ENCODE peak calls at places on chromosomes 6 and 20, in six cellular contexts. T is hepatocyte, D is neural progenitor cell, Q is PC-3, V is GM23338, J is HCT116. K is an unnamed sample.

GRCh38 chr20:34420146-34420545 is 57.1 kb downstream of the ITCH start:
- DNase-seq in T (no peak), D (no peak), Q (peak), V (no peak), J (no peak), K (no peak)

GRCh38 chr6:69957990-69958559 is 91.7 kb downstream of the COL19A1 start:
- DNase-seq in T (no peak), D (no peak), Q (peak), V (no peak), J (no peak), K (no peak)

GRCh38 chr6:109834131-109834530 is 143.0 kb downstream of the FIG4 start:
- DNase-seq in T (peak), D (no peak), Q (no peak), V (no peak), J (no peak), K (peak)

GRCh38 chr6:100706491-100706890 is 174.6 kb downstream of the ASCC3 start:
- DNase-seq in T (no peak), D (no peak), Q (no peak), V (no peak), J (no peak), K (no peak)

GRCh38 chr6:39422273-39422672 is 99.8 kb upstream of the KCNK16 start:
- DNase-seq in T (no peak), D (no peak), Q (no peak), V (no peak), J (no peak), K (peak)

GRCh38 chr20:48314925-48315592 is 512.7 kb downstream of the PREX1 start:
- DNase-seq in T (no peak), D (no peak), Q (no peak), V (no peak), J (no peak), K (no peak)

GRCh38 chr6:79949235-79949634 is 1.9 kb upstream of the ELOVL4 start:
- DNase-seq in T (peak), D (peak), Q (peak), V (peak), J (peak), K (peak)

GRCh38 chr6:55898342-55898741 is 23.0 kb upstream of the BMP5 start:
- DNase-seq in T (no peak), D (no peak), Q (peak), V (no peak), J (no peak), K (peak)

GRCh38 chr6:20038805-20039204 is 173.5 kb downstream of the MBOAT1 start:
- DNase-seq in T (no peak), D (no peak), Q (no peak), V (no peak), J (no peak), K (peak)

GRCh38 chr20:2709205-2709981 is 16.8 kb downstream of the EBF4 start:
- DNase-seq in T (no peak), D (no peak), Q (no peak), V (no peak), J (no peak), K (no peak)

GRCh38 chr6:168238159-168238887 is 81.3 kb downstream of the DACT2 start:
- DNase-seq in T (no peak), D (no peak), Q (no peak), V (no peak), J (no peak), K (peak)

GRCh38 chr6:126696921-126697693 is 357.2 kb downstream of the CENPW start:
- DNase-seq in T (peak), D (no peak), Q (no peak), V (no peak), J (no peak), K (no peak)

GRCh38 chr6:149079911-149080501 is 237.5 kb upstream of the TAB2 start:
- DNase-seq in T (peak), D (no peak), Q (no peak), V (no peak), J (no peak), K (peak)

GRCh38 chr20:51490635-51491034 is 51.9 kb downstream of the NFATC2 start:
- DNase-seq in T (no peak), D (no peak), Q (no peak), V (no peak), J (no peak), K (no peak)

GRCh38 chr6:88134575-88134974 is 31.6 kb downstream of the CNR1 start:
- DNase-seq in T (no peak), D (no peak), Q (no peak), V (no peak), J (no peak), K (no peak)

GRCh38 chr20:17735206-17735804 is 35.5 kb downstream of the BANF2 start:
- DNase-seq in T (peak), D (no peak), Q (peak), V (no peak), J (no peak), K (no peak)

GRCh38 chr6:53327017-53327395 is 21.7 kb downstream of the ELOVL5 start:
- DNase-seq in T (no peak), D (no peak), Q (peak), V (no peak), J (no peak), K (peak)

GRCh38 chr20:49483018-49483705 is 694 bp upstream of the KCNB1 start:
- DNase-seq in T (peak), D (peak), Q (no peak), V (peak), J (no peak), K (no peak)

GRCh38 chr6:168030881-168031280 is 33.4 kb downstream of the KIF25 start:
- DNase-seq in T (no peak), D (no peak), Q (no peak), V (no peak), J (no peak), K (no peak)

GRCh38 chr6:136181191-136181833 is 68.8 kb downstream of the MTFR2 start:
- DNase-seq in T (no peak), D (no peak), Q (no peak), V (no peak), J (no peak), K (no peak)

GRCh38 chr20:4809707-4810106 is 88.0 kb downstream of the PRND start:
- DNase-seq in T (no peak), D (no peak), Q (no peak), V (no peak), J (no peak), K (no peak)

GRCh38 chr20:20796766-20797415 is 84.4 kb upstream of the RALGAPA2 start:
- DNase-seq in T (no peak), D (no peak), Q (no peak), V (no peak), J (no peak), K (no peak)

GRCh38 chr6:36184311-36184710 is 12.2 kb upstream of the BRPF3 start:
- DNase-seq in T (no peak), D (no peak), Q (no peak), V (no peak), J (no peak), K (no peak)

GRCh38 chr20:50015993-50016770 is 33.4 kb downstream of the SNAI1 start:
- DNase-seq in T (peak), D (no peak), Q (no peak), V (no peak), J (no peak), K (peak)

GRCh38 chr6:111011360-111012142 is 29.7 kb downstream of the RPF2 start:
- DNase-seq in T (peak), D (peak), Q (peak), V (peak), J (peak), K (peak)

GRCh38 chr20:10242166-10242565 is 23.5 kb downstream of the SNAP25 start:
- DNase-seq in T (no peak), D (no peak), Q (no peak), V (no peak), J (no peak), K (no peak)

GRCh38 chr6:1970151-1970561 is 275.2 kb downstream of the GMDS start:
- DNase-seq in T (no peak), D (no peak), Q (no peak), V (peak), J (no peak), K (no peak)

GRCh38 chr20:23547613-23548012 is 20.7 kb downstream of the CST9L start:
- DNase-seq in T (no peak), D (no peak), Q (no peak), V (no peak), J (no peak), K (no peak)

GRCh38 chr20:58670097-58670496 is 19.0 kb downstream of the STX16 start:
- DNase-seq in T (no peak), D (no peak), Q (no peak), V (no peak), J (no peak), K (peak)

GRCh38 chr6:14804444-14805210 is 441.2 kb upstream of the JARID2 start:
- DNase-seq in T (peak), D (no peak), Q (no peak), V (no peak), J (no peak), K (peak)

GRCh38 chr20:59518881-59519706 is 85.2 kb upstream of the PHACTR3 start:
- DNase-seq in T (peak), D (peak), Q (peak), V (peak), J (peak), K (peak)

GRCh38 chr20:63696311-63696627 is 183 bp upstream of the TNFRSF6B start:
- DNase-seq in T (peak), D (peak), Q (peak), V (peak), J (peak), K (peak)

GRCh38 chr6:170231496-170232185 is 59.2 kb downstream of the DLL1 start:
- DNase-seq in T (no peak), D (peak), Q (no peak), V (no peak), J (no peak), K (no peak)

GRCh38 chr20:50654899-50655298 is 36.4 kb downstream of the RIPOR3 start:
- DNase-seq in T (no peak), D (no peak), Q (no peak), V (no peak), J (no peak), K (peak)

GRCh38 chr6:32666420-32667300 is at the start of gene HLA-DQB1:
- DNase-seq in T (peak), D (peak), Q (peak), V (peak), J (peak), K (peak)

GRCh38 chr6:143149771-143150170 is 89.1 kb downstream of the AIG1 start:
- DNase-seq in T (no peak), D (no peak), Q (no peak), V (no peak), J (no peak), K (peak)

GRCh38 chr6:143141442-143141841 is 80.8 kb downstream of the AIG1 start:
- DNase-seq in T (peak), D (no peak), Q (no peak), V (no peak), J (no peak), K (peak)

GRCh38 chr6:143150291-143150690 is 89.6 kb downstream of the AIG1 start:
- DNase-seq in T (no peak), D (no peak), Q (no peak), V (no peak), J (no peak), K (peak)

GRCh38 chr6:143151381-143151780 is 90.7 kb downstream of the AIG1 start:
- DNase-seq in T (no peak), D (no peak), Q (no peak), V (no peak), J (no peak), K (no peak)

GRCh38 chr6:143146186-143146831 is 85.6 kb downstream of the AIG1 start:
- DNase-seq in T (no peak), D (no peak), Q (no peak), V (no peak), J (no peak), K (no peak)
- TF ChIP-seq EZH2phosphoT487 in T (no peak), D (no peak), Q (no peak), V (no peak), J (no peak), K (no peak)

DNA sequence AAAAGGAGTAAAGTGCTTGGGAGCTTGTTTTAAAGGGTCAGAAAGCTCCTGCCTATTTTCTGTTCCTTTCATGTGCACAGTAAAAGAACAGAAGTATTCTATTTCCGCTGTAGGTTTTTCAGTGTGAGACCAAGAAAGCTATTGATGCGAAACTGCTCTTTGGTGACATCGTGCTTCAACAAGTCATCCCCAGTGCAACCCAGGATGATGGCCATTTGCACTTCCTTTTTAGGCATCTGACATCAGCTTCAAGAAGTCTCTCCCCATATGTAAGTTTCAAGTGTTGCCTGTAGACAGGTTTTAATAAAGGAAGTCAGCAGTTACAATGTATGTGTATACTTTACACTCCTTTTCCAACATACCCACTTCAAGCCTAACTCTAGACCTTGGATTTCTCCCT is 131.6 kb downstream of the RFX6 start:
- DNase-seq in T (no peak), D (no peak), Q (no peak), V (no peak), J (no peak), K (no peak)
- TF ChIP-seq EZH2phosphoT487 in T (no peak), D (no peak), Q (no peak), V (no peak), J (no peak), K (no peak)

GRCh38 chr20:44032583-44033138 is 118.0 kb downstream of the TOX2 start:
- DNase-seq in T (no peak), D (no peak), Q (no peak), V (no peak), J (no peak), K (no peak)
- TF ChIP-seq EZH2phosphoT487 in T (no peak), D (no peak), Q (no peak), V (no peak), J (no peak), K (no peak)

DNA sequence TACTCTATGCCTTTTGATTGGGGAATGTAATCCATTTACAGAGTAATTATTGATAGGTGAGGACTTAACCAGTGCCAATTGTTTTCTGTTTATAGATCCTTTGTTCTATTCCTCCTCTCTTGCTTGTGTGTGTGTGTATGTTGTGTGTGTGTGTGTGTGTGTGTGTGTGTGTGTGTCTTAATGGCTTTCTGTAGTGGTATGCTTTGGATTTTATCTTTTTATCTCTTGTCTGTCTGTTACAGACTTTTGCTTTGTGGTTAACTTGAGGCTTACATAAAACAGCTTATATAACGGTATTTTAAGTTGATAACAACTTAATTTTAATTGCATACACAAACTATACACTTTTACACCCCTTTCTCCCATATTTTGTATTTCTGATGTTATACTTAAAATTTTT is 54.7 kb downstream of the CDC5L start:
- DNase-seq in T (no peak), D (no peak), Q (no peak), V (no peak), J (no peak), K (no peak)
- TF ChIP-seq EZH2phosphoT487 in T (no peak), D (no peak), Q (no peak), V (no peak), J (no peak), K (no peak)

GRCh38 chr6:30304002-30304401 is 22.7 kb upstream of the TRIM39 start:
- DNase-seq in T (no peak), D (no peak), Q (no peak), V (no peak), J (no peak), K (no peak)
- TF ChIP-seq EZH2phosphoT487 in T (no peak), D (no peak), Q (no peak), V (no peak), J (no peak), K (no peak)

GRCh38 chr6:158149641-158150040 is 18.4 kb downstream of the SERAC1 start:
- DNase-seq in T (no peak), D (no peak), Q (peak), V (no peak), J (no peak), K (peak)

GRCh38 chr6:158152659-158153058 is 15.4 kb downstream of the SERAC1 start:
- DNase-seq in T (no peak), D (no peak), Q (peak), V (no peak), J (no peak), K (no peak)

GRCh38 chr6:158154816-158155215 is 13.2 kb downstream of the SERAC1 start:
- DNase-seq in T (no peak), D (no peak), Q (no peak), V (no peak), J (no peak), K (no peak)

GRCh38 chr6:158153576-158153975 is 14.5 kb downstream of the SERAC1 start:
- DNase-seq in T (no peak), D (no peak), Q (no peak), V (no peak), J (no peak), K (no peak)

DNA sequence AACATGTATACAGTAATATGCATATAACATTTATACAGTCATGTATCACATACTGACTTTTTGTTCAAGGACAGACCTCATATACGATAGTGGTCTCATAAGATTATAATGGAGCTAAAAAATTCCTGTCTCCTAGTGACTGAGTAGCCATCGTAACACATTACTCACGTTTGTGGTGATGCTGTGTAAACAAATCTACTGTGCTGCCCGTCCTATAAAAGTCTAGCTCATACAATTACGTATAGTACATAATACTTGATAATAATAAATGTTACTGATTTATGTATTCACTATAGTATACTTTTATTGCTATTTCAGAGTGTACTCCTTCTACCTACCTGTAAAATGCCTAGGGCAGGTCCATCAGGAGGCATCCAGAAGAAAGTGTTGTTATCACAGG is 17.4 kb downstream of the SERAC1 start:
- DNase-seq in T (no peak), D (no peak), Q (peak), V (no peak), J (no peak), K (peak)
- TF ChIP-seq EZH2phosphoT487 in T (no peak), D (no peak), Q (no peak), V (no peak), J (no peak), K (no peak)

DNA sequence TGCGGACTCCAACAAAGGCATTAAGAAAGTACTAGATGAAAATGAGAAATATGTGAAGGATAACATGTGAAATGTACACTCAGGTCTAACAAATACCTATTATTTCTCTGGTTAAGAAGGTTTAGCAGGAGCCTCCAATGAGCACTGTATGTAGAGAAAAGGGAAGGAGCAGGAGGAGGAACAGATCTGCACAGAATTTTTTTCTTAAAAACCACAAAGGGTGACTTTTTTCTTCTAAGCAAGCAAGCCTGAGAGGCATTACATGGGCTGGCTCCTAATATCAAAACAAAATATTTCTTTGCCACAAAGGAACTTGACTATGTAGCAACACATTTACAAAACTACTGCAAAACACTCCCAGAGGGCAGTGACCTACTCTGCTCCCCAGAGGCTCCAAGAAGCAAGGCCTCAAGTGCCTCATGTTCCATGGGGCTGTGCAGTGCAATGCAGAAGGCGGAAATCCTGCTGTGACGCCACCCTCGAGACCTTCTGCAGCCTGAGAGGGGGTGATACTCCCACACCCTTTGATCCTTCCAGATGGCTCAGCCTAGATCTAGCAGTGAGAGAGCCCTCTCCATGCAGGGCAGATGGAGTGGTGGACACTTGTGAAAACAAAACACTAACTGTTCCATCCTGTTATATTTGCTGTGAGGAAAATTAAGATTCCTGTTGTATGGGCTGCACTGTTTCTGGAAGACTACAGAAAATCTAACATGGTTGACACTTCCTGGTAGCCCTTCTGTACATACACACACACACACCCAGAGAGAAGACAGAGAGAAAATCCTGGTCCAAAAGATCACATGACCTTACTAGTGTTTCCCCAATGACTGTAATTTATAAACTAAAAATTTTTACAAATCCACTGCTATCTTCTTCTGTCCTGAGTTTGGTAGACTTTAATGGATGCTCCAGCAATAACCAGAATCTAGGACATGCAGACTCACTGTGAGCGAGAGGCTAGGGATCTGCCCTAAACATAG is 36.0 kb upstream of the SMIM29 start:
- DNase-seq in T (no peak), D (no peak), Q (no peak), V (no peak), J (no peak), K (peak)
- TF ChIP-seq EZH2phosphoT487 in T (no peak), D (no peak), Q (no peak), V (no peak), J (no peak), K (no peak)

K was measured in GM23248.